ENCODE peak calls at places on chromosomes 4 and X, in eight cellular contexts. P is activated T-helper 1 cell treated with anti-CD3 and anti-CD28 coated beads, Interleukin-2, amount 50 U/mL, for 16 hours; Q is NCI-H748 treated with DMSO at 0.1 percent for 48 hours; W is stimulated activated CD4-positive, alpha-beta T cell treated with anti-CD3 and anti-CD28 coated beads, Interleukin-4, amount 100 ng/mL, for 1 hour; V is keratinocyte; J is heart right ventricle; I is 8988T; Y is endothelial cell of umbilical vein. X is an unnamed sample.

GRCh38 chrX:30414144-30414543 is 105.0 kb upstream of the NR0B1 start:
- DNase-seq in P (no peak), Q (no peak), W (no peak), V (no peak), J (no peak), I (no peak), Y (no peak), X (no peak)

GRCh38 chrX:43703211-43703791 is 47.2 kb downstream of the MAOA start:
- DNase-seq in P (no peak), Q (no peak), W (no peak), V (no peak), J (no peak), I (no peak), Y (peak), X (no peak)

GRCh38 chr4:17066972-17067371 is 168.5 kb upstream of the LDB2 start:
- DNase-seq in P (no peak), Q (no peak), W (no peak), V (peak), J (no peak), I (peak), Y (peak), X (no peak)

GRCh38 chr4:44629280-44629866 is 22.1 kb downstream of the YIPF7 start:
- DNase-seq in P (no peak), Q (peak), W (peak), V (peak), J (no peak), I (no peak), Y (peak), X (no peak)

GRCh38 chr4:124276461-124276860 is 436.1 kb downstream of the ANKRD50 start:
- DNase-seq in P (no peak), Q (no peak), W (no peak), V (no peak), J (no peak), I (no peak), Y (no peak), X (no peak)

GRCh38 chr4:101018836-101019235 is 328.5 kb downstream of the PPP3CA start:
- DNase-seq in P (no peak), Q (no peak), W (no peak), V (no peak), J (no peak), I (no peak), Y (no peak), X (no peak)

GRCh38 chr4:17030543-17030942 is 132.1 kb upstream of the LDB2 start:
- DNase-seq in P (no peak), Q (no peak), W (no peak), V (peak), J (no peak), I (peak), Y (peak), X (no peak)

GRCh38 chr4:48315728-48316630 is 25.4 kb upstream of the SLAIN2 start:
- DNase-seq in P (no peak), Q (peak), W (no peak), V (no peak), J (no peak), I (no peak), Y (peak), X (no peak)

GRCh38 chr4:184028571-184028996 is 123.5 kb downstream of the STOX2 start:
- DNase-seq in P (no peak), Q (no peak), W (peak), V (no peak), J (no peak), I (no peak), Y (no peak), X (peak)

GRCh38 chrX:40652664-40653063 is 5.3 kb upstream of the CXorf38 start:
- DNase-seq in P (no peak), Q (no peak), W (no peak), V (no peak), J (no peak), I (no peak), Y (no peak), X (no peak)

GRCh38 chrX:139933904-139934303 is 1.1 kb upstream of the ATP11C start:
- DNase-seq in P (no peak), Q (no peak), W (no peak), V (no peak), J (no peak), I (no peak), Y (no peak), X (no peak)

GRCh38 chrX:151713859-151714258 is 2.0 kb upstream of the FATE1 start:
- DNase-seq in P (no peak), Q (no peak), W (no peak), V (no peak), J (no peak), I (peak), Y (no peak), X (no peak)

GRCh38 chr4:121679267-121679666 is 17.5 kb downstream of the ANXA5 start:
- DNase-seq in P (no peak), Q (no peak), W (no peak), V (no peak), J (no peak), I (no peak), Y (no peak), X (no peak)

GRCh38 chrX:115584715-115585114 is 23.7 kb downstream of the PLS3 start:
- DNase-seq in P (no peak), Q (no peak), W (no peak), V (no peak), J (no peak), I (no peak), Y (peak), X (no peak)

GRCh38 chrX:34223574-34223973 is 91.5 kb upstream of the FAM47A start:
- DNase-seq in P (no peak), Q (no peak), W (no peak), V (no peak), J (no peak), I (no peak), Y (no peak), X (no peak)

GRCh38 chrX:72126048-72126415 is 5.7 kb downstream of the RTL5 start:
- DNase-seq in P (no peak), Q (no peak), W (no peak), V (no peak), J (no peak), I (no peak), Y (peak), X (no peak)

GRCh38 chrX:53795583-53795982 is 109.1 kb upstream of the HUWE1 start:
- DNase-seq in P (no peak), Q (no peak), W (no peak), V (no peak), J (no peak), I (no peak), Y (no peak), X (no peak)

GRCh38 chr4:184899261-184900134 is 73.7 kb upstream of the ACSL1 start:
- DNase-seq in P (no peak), Q (no peak), W (no peak), V (no peak), J (no peak), I (no peak), Y (no peak), X (peak)

GRCh38 chrX:47145408-47146120 is 543 bp downstream of the RBM10 start:
- DNase-seq in P (no peak), Q (no peak), W (no peak), V (no peak), J (no peak), I (no peak), Y (no peak), X (no peak)

GRCh38 chrX:45781901-45782553 is 581.4 kb upstream of the DIPK2B start:
- DNase-seq in P (no peak), Q (no peak), W (no peak), V (no peak), J (no peak), I (no peak), Y (peak), X (no peak)

GRCh38 chrX:114959729-114960128 is 57.7 kb downstream of the IL13RA2 start:
- DNase-seq in P (no peak), Q (no peak), W (no peak), V (no peak), J (no peak), I (no peak), Y (no peak), X (no peak)

GRCh38 chr4:40630335-40631021 is 814 bp upstream of the RBM47 start:
- DNase-seq in P (no peak), Q (no peak), W (no peak), V (no peak), J (peak), I (no peak), Y (no peak), X (peak)

GRCh38 chr4:145933134-145933533 is 5.5 kb downstream of the ZNF827 start:
- DNase-seq in P (no peak), Q (no peak), W (no peak), V (no peak), J (no peak), I (no peak), Y (no peak), X (no peak)

GRCh38 chrX:118459494-118459893 is 36.1 kb upstream of the DOCK11 start:
- DNase-seq in P (no peak), Q (peak), W (no peak), V (no peak), J (no peak), I (no peak), Y (peak), X (no peak)

GRCh38 chr4:162510937-162511336 is 347.1 kb upstream of the FSTL5 start:
- DNase-seq in P (no peak), Q (no peak), W (no peak), V (no peak), J (no peak), I (no peak), Y (no peak), X (no peak)